ENCODE peak calls at places on chromosome 16, in five cellular contexts. One of them, this sample, is unnamed.

GRCh38 chr16:30724641-30725464 is 23.4 kb upstream of the PHKG2 start:
- DNase-seq in adipocyte: no peak
- DNase-seq in kidney glomerular epithelial cell: no peak
- DNase-seq in T-helper 17 cell: no peak
- DNase-seq in T-helper 2 cell: no peak
- DNase-seq in this sample: no peak

GRCh38 chr16:52141871-52142270 is 405.1 kb downstream of the TOX3 start:
- DNase-seq in T-helper 17 cell: no peak
- DNase-seq in kidney glomerular epithelial cell: no peak
- DNase-seq in adipocyte: no peak
- DNase-seq in T-helper 2 cell: no peak
- DNase-seq in this sample: no peak

GRCh38 chr16:10892782-10893181 is 15.8 kb downstream of the CIITA start:
- DNase-seq in T-helper 2 cell: no peak
- DNase-seq in T-helper 17 cell: no peak
- DNase-seq in kidney glomerular epithelial cell: no peak
- DNase-seq in adipocyte: no peak
- DNase-seq in this sample: no peak

GRCh38 chr16:75402174-75402820 is 31.0 kb downstream of the CFDP1 start:
- DNase-seq in T-helper 2 cell: no peak
- DNase-seq in kidney glomerular epithelial cell: peak
- DNase-seq in T-helper 17 cell: no peak
- DNase-seq in adipocyte: peak
- DNase-seq in this sample: no peak

GRCh38 chr16:20344630-20345029 is 7.9 kb downstream of the UMOD start:
- DNase-seq in adipocyte: no peak
- DNase-seq in kidney glomerular epithelial cell: no peak
- DNase-seq in T-helper 2 cell: no peak
- DNase-seq in T-helper 17 cell: no peak
- DNase-seq in this sample: no peak

GRCh38 chr16:17775061-17775460 is 304.3 kb upstream of the XYLT1 start:
- DNase-seq in T-helper 17 cell: no peak
- DNase-seq in adipocyte: no peak
- DNase-seq in kidney glomerular epithelial cell: no peak
- DNase-seq in T-helper 2 cell: no peak
- DNase-seq in this sample: no peak

GRCh38 chr16:86220552-86220951 is 289.8 kb upstream of the FOXF1 start:
- DNase-seq in T-helper 17 cell: no peak
- DNase-seq in kidney glomerular epithelial cell: no peak
- DNase-seq in T-helper 2 cell: no peak
- DNase-seq in adipocyte: peak
- DNase-seq in this sample: no peak

GRCh38 chr16:56317998-56318912 is 107.1 kb downstream of the AMFR start:
- DNase-seq in T-helper 2 cell: peak
- DNase-seq in T-helper 17 cell: peak
- DNase-seq in kidney glomerular epithelial cell: peak
- DNase-seq in adipocyte: peak
- DNase-seq in this sample: peak

GRCh38 chr16:51057969-51058337 is 93.1 kb downstream of the SALL1 start:
- DNase-seq in kidney glomerular epithelial cell: no peak
- DNase-seq in T-helper 2 cell: no peak
- DNase-seq in T-helper 17 cell: no peak
- DNase-seq in adipocyte: no peak
- DNase-seq in this sample: no peak

GRCh38 chr16:72189865-72190371 is 18.0 kb upstream of the PMFBP1 start:
- DNase-seq in T-helper 17 cell: no peak
- DNase-seq in T-helper 2 cell: no peak
- DNase-seq in kidney glomerular epithelial cell: no peak
- DNase-seq in adipocyte: peak
- DNase-seq in this sample: no peak

GRCh38 chr16:79327836-79328235 is 272.7 kb downstream of the MAF start:
- DNase-seq in kidney glomerular epithelial cell: no peak
- DNase-seq in T-helper 17 cell: no peak
- DNase-seq in T-helper 2 cell: no peak
- DNase-seq in adipocyte: no peak
- DNase-seq in this sample: no peak

GRCh38 chr16:86768231-86768791 is 190.0 kb downstream of the FOXL1 start:
- DNase-seq in kidney glomerular epithelial cell: peak
- DNase-seq in adipocyte: no peak
- DNase-seq in T-helper 2 cell: no peak
- DNase-seq in T-helper 17 cell: no peak
- DNase-seq in this sample: no peak

GRCh38 chr16:67207857-67208524 is 9.1 kb downstream of the ELMO3 start:
- DNase-seq in T-helper 2 cell: no peak
- DNase-seq in T-helper 17 cell: no peak
- DNase-seq in adipocyte: peak
- DNase-seq in kidney glomerular epithelial cell: no peak
- DNase-seq in this sample: no peak

GRCh38 chr16:1871974-1872635 is at the start of gene MEIOB:
- DNase-seq in T-helper 17 cell: peak
- DNase-seq in adipocyte: peak
- DNase-seq in T-helper 2 cell: no peak
- DNase-seq in kidney glomerular epithelial cell: no peak
- DNase-seq in this sample: no peak

GRCh38 chr16:53740933-53741531 is 37.1 kb downstream of the FTO start:
- DNase-seq in adipocyte: no peak
- DNase-seq in kidney glomerular epithelial cell: no peak
- DNase-seq in T-helper 17 cell: no peak
- DNase-seq in T-helper 2 cell: no peak
- DNase-seq in this sample: no peak

GRCh38 chr16:88895335-88895734 is 28.9 kb upstream of the PABPN1L start:
- DNase-seq in T-helper 17 cell: no peak
- DNase-seq in T-helper 2 cell: no peak
- DNase-seq in adipocyte: no peak
- DNase-seq in kidney glomerular epithelial cell: no peak
- DNase-seq in this sample: no peak

This sample was measured in activated gamma-delta T cell.